ENCODE peak calls at places on chromosomes 3 and 15, in eight cellular contexts. R is right cardiac atrium, H is tibial artery, M is neuronal stem cell, U is psoas muscle, N is mucosa of descending colon, Z is H9, D is lower lobe of right lung. E is an unnamed sample.
A peak's percentile ranks its signal among the peaks of the same experiment; 100 is the strongest.

GRCh38 chr3:113606539-113607218 is 74.3 kb downstream of the SIDT1 start:
- DNase-seq in R (no peak), H (no peak), M (no peak), U (no peak), N (no peak), Z (no peak), D (no peak), E (no peak)

GRCh38 chr15:35624881-35625280 is 78.9 kb upstream of the DPH6 start:
- DNase-seq in R (peak; percentile 59), H (peak; percentile 85), M (no peak), U (no peak), N (no peak), Z (no peak), D (peak; percentile 52), E (peak; percentile 83)

GRCh38 chr3:148330486-148330885 is 367.2 kb upstream of the AGTR1 start:
- DNase-seq in R (no peak), H (no peak), M (no peak), U (no peak), N (no peak), Z (no peak), D (no peak), E (no peak)

GRCh38 chr3:44992555-44993470 is 16.8 kb downstream of the EXOSC7 start:
- DNase-seq in R (no peak), H (no peak), M (no peak), U (no peak), N (no peak), Z (peak; percentile 49), D (peak; percentile 55), E (no peak)

GRCh38 chr3:178436773-178437172 is 99.5 kb upstream of the KCNMB2 start:
- DNase-seq in R (no peak), H (no peak), M (no peak), U (no peak), N (no peak), Z (no peak), D (no peak), E (no peak)

GRCh38 chr3:174859756-174860155 is 622 bp downstream of the NAALADL2 start:
- DNase-seq in R (no peak), H (no peak), M (no peak), U (no peak), N (no peak), Z (no peak), D (no peak), E (no peak)

GRCh38 chr3:98839846-98840245 is 61.6 kb downstream of the DCBLD2 start:
- DNase-seq in R (no peak), H (no peak), M (no peak), U (no peak), N (no peak), Z (no peak), D (no peak), E (no peak)

GRCh38 chr3:194000100-194000499 is 135.8 kb upstream of the HES1 start:
- DNase-seq in R (no peak), H (no peak), M (no peak), U (peak; percentile 40), N (no peak), Z (no peak), D (no peak), E (no peak)

GRCh38 chr3:11716576-11717250 is 73.0 kb upstream of the VGLL4 start:
- DNase-seq in R (no peak), H (no peak), M (no peak), U (no peak), N (no peak), Z (no peak), D (no peak), E (no peak)

GRCh38 chr3:11539677-11540076 is 104.0 kb downstream of the VGLL4 start:
- DNase-seq in R (no peak), H (no peak), M (no peak), U (no peak), N (no peak), Z (no peak), D (no peak), E (no peak)

GRCh38 chr3:142916611-142917010 is 27.7 kb upstream of the PCOLCE2 start:
- DNase-seq in R (no peak), H (no peak), M (no peak), U (no peak), N (no peak), Z (no peak), D (no peak), E (no peak)

GRCh38 chr15:68223171-68223570 is 6.4 kb downstream of the CLN6 start:
- DNase-seq in R (no peak), H (no peak), M (no peak), U (no peak), N (no peak), Z (no peak), D (no peak), E (peak; percentile 30)

GRCh38 chr15:68220489-68220888 is 9.0 kb downstream of the CLN6 start:
- DNase-seq in R (no peak), H (no peak), M (no peak), U (no peak), N (no peak), Z (no peak), D (no peak), E (peak; percentile 7)

GRCh38 chr15:68218331-68218730 is 11.2 kb downstream of the CLN6 start:
- DNase-seq in R (no peak), H (no peak), M (no peak), U (no peak), N (no peak), Z (peak; percentile 8), D (no peak), E (no peak)

GRCh38 chr15:68218847-68219798 is 10.4 kb downstream of the CLN6 start:
- DNase-seq in R (no peak), H (no peak), M (no peak), U (no peak), N (no peak), Z (no peak), D (no peak), E (no peak)

GRCh38 chr15:68220967-68221366 is 8.6 kb downstream of the CLN6 start:
- DNase-seq in R (no peak), H (no peak), M (no peak), U (no peak), N (no peak), Z (no peak), D (no peak), E (peak; percentile 12)
- H3K4me1 ChIP-seq in R (no peaks in the 10 kb centered on the region), H (no peaks in the 10 kb centered on the region), M (no peaks in the 10 kb centered on the region), U (peaks cover 4% of the 10 kb centered on the region), N (no peaks in the 10 kb centered on the region), Z (no peaks in the 10 kb centered on the region), D (no peaks in the 10 kb centered on the region), E (no peaks in the 10 kb centered on the region)

GRCh38 chr3:46942079-46942478 is 34.5 kb downstream of the CCDC12 start:
- DNase-seq in R (no peak), H (no peak), M (no peak), U (no peak), N (peak; percentile 68), Z (no peak), D (peak; percentile 20), E (no peak)

GRCh38 chr3:46942481-46943236 is 33.9 kb downstream of the CCDC12 start:
- DNase-seq in R (no peak), H (no peak), M (no peak), U (no peak), N (peak; percentile 38), Z (no peak), D (peak; percentile 24), E (no peak)

GRCh38 chr3:46936733-46937250 is 39.8 kb downstream of the CCDC12 start:
- DNase-seq in R (no peak), H (peak; percentile 17), M (no peak), U (no peak), N (peak; percentile 20), Z (no peak), D (peak; percentile 24), E (no peak)

GRCh38 chr3:46938118-46938517 is 38.4 kb downstream of the CCDC12 start:
- DNase-seq in R (no peak), H (no peak), M (no peak), U (no peak), N (peak; percentile 8), Z (no peak), D (no peak), E (no peak)

GRCh38 chr3:46939578-46940405 is 36.8 kb downstream of the CCDC12 start:
- DNase-seq in R (no peak), H (no peak), M (no peak), U (no peak), N (no peak), Z (no peak), D (no peak), E (no peak)
- H3K4me1 ChIP-seq in R (peaks cover 45% of the 10 kb centered on the region), H (peaks cover 47% of the 10 kb centered on the region), M (peaks cover 9% of the 10 kb centered on the region), U (peaks cover 74% of the 10 kb centered on the region), N (peaks cover 33% of the 10 kb centered on the region), Z (peaks cover 8% of the 10 kb centered on the region), D (peaks cover 76% of the 10 kb centered on the region), E (peaks cover 17% of the 10 kb centered on the region)

GRCh38 chr3:63966871-63967270 is 54.7 kb upstream of the SCAANT1 start:
- DNase-seq in R (no peak), H (no peak), M (no peak), U (no peak), N (peak; percentile 33), Z (no peak), D (no peak), E (no peak)

GRCh38 chr3:63967675-63968611 is 55.4 kb downstream of the PSMD6 start:
- DNase-seq in R (peak; percentile 37), H (peak; percentile 32), M (no peak), U (peak; percentile 32), N (peak; percentile 74), Z (no peak), D (no peak), E (no peak)

GRCh38 chr3:63966007-63966406 is 53.8 kb upstream of the SCAANT1 start:
- DNase-seq in R (no peak), H (no peak), M (no peak), U (no peak), N (no peak), Z (no peak), D (no peak), E (no peak)

GRCh38 chr3:63961891-63962290 is 49.7 kb upstream of the SCAANT1 start:
- DNase-seq in R (no peak), H (no peak), M (no peak), U (no peak), N (no peak), Z (no peak), D (no peak), E (no peak)

DNA sequence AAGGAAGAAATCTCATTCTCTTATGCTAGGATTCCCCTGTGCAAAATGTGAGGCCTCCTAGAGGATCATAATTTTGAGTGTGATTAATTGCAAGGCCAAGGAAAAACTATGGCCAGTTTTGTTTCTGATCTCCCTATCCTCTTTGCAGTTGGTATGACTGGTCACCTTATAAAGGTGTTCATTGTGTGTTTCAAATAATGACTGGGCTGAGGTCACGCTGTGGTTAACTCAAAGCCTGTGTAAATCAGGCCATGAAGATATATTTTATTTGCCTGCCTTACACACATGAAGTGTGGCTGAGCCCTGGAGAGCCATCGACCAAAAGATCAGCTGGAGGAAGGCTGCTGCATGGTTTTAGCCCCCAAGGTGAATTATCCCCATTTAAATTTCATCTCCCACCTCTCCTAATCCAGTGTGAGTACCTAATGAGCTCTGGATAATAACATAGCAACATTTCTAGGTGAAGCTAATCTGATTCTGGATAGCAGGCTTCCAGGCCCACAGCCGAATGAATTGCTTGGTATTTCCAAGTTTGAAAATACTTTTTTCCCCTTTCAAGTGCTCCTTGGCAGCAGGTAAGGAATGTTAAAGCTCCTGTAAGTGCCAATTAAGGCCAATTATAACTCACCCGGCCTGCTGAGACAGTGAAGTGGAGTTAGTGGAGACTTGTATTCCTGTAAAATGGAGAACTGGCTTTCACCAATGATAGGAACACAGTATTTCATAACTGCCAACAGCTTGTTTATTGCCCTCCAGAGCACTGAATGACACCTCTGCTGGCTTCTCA is 52.3 kb upstream of the SCAANT1 start:
- DNase-seq in R (no peak), H (no peak), M (no peak), U (no peak), N (no peak), Z (no peak), D (no peak), E (no peak)
- H3K4me1 ChIP-seq in R (peaks cover 5% of the 10 kb centered on the region), H (peaks cover 49% of the 10 kb centered on the region), M (peaks cover 22% of the 10 kb centered on the region), U (peaks cover 74% of the 10 kb centered on the region), N (peaks cover 33% of the 10 kb centered on the region), Z (peaks cover 11% of the 10 kb centered on the region), D (peaks cover 84% of the 10 kb centered on the region), E (peaks cover 3% of the 10 kb centered on the region)

GRCh38 chr15:62975515-62975914 is 67.0 kb upstream of the TPM1 start:
- DNase-seq in R (no peak), H (no peak), M (no peak), U (no peak), N (peak; percentile 61), Z (peak; percentile 47), D (no peak), E (no peak)
- H3K4me1 ChIP-seq in R (no peaks in the 10 kb centered on the region), H (no peaks in the 10 kb centered on the region), M (peaks cover 6% of the 10 kb centered on the region), U (peaks cover 10% of the 10 kb centered on the region), N (no peaks in the 10 kb centered on the region), Z (no peaks in the 10 kb centered on the region), D (no peaks in the 10 kb centered on the region), E (no peaks in the 10 kb centered on the region)

E was measured in ascending aorta.